ENCODE peak calls at places on chromosome X, in five cellular contexts. One of them, this sample, is unnamed.

GRCh38 chrX:16587776-16588175 is 62.2 kb upstream of the S100G start:
- DNase-seq in AG09319: no peak
- DNase-seq in fibroblast of villous mesenchyme: no peak
- DNase-seq in NCI-H1105 treated with DMSO at 0.1 percent for 48 hours: no peak
- DNase-seq in NCI-H2029 treated with DMSO at 0.1 percent for 48 hours: no peak
- DNase-seq in this sample: no peak

GRCh38 chrX:129540068-129540653 is at the start of gene OCRL:
- DNase-seq in NCI-H2029 treated with DMSO at 0.1 percent for 48 hours: no peak
- DNase-seq in AG09319: no peak
- DNase-seq in NCI-H1105 treated with DMSO at 0.1 percent for 48 hours: peak; percentile 58
- DNase-seq in fibroblast of villous mesenchyme: peak; percentile 63
- DNase-seq in this sample: peak; percentile 62

GRCh38 chrX:133437356-133437755 is 22.1 kb upstream of the GPC4 start:
- DNase-seq in AG09319: no peak
- DNase-seq in fibroblast of villous mesenchyme: no peak
- DNase-seq in NCI-H1105 treated with DMSO at 0.1 percent for 48 hours: no peak
- DNase-seq in NCI-H2029 treated with DMSO at 0.1 percent for 48 hours: no peak
- DNase-seq in this sample: no peak

GRCh38 chrX:120790118-120790517 is 85.5 kb downstream of the CT47B1 start:
- DNase-seq in fibroblast of villous mesenchyme: peak; percentile 75
- DNase-seq in NCI-H2029 treated with DMSO at 0.1 percent for 48 hours: peak; percentile 15
- DNase-seq in AG09319: peak; percentile 60
- DNase-seq in NCI-H1105 treated with DMSO at 0.1 percent for 48 hours: peak; percentile 57
- DNase-seq in this sample: peak; percentile 30

GRCh38 chrX:65706041-65706828 is 38.8 kb downstream of the MSN start:
- DNase-seq in fibroblast of villous mesenchyme: peak; percentile 62
- DNase-seq in NCI-H1105 treated with DMSO at 0.1 percent for 48 hours: no peak
- DNase-seq in NCI-H2029 treated with DMSO at 0.1 percent for 48 hours: peak; percentile 50
- DNase-seq in AG09319: no peak
- DNase-seq in this sample: peak; percentile 72

GRCh38 chrX:154465601-154466000 is 7.5 kb downstream of the PLXNA3 start:
- DNase-seq in NCI-H1105 treated with DMSO at 0.1 percent for 48 hours: no peak
- DNase-seq in NCI-H2029 treated with DMSO at 0.1 percent for 48 hours: no peak
- DNase-seq in AG09319: no peak
- DNase-seq in fibroblast of villous mesenchyme: no peak
- DNase-seq in this sample: no peak

GRCh38 chrX:77014655-77015377 is 432.4 kb upstream of the FGF16 start:
- DNase-seq in AG09319: no peak
- DNase-seq in NCI-H2029 treated with DMSO at 0.1 percent for 48 hours: no peak
- DNase-seq in fibroblast of villous mesenchyme: no peak
- DNase-seq in NCI-H1105 treated with DMSO at 0.1 percent for 48 hours: peak; percentile 79
- DNase-seq in this sample: peak; percentile 73

GRCh38 chrX:69015564-69016218 is 149.6 kb downstream of the PJA1 start:
- DNase-seq in AG09319: no peak
- DNase-seq in NCI-H2029 treated with DMSO at 0.1 percent for 48 hours: no peak
- DNase-seq in NCI-H1105 treated with DMSO at 0.1 percent for 48 hours: no peak
- DNase-seq in fibroblast of villous mesenchyme: no peak
- DNase-seq in this sample: no peak

GRCh38 chrX:25873196-25873595 is 264.9 kb upstream of the MAGEB18 start:
- DNase-seq in AG09319: no peak
- DNase-seq in fibroblast of villous mesenchyme: no peak
- DNase-seq in NCI-H2029 treated with DMSO at 0.1 percent for 48 hours: no peak
- DNase-seq in NCI-H1105 treated with DMSO at 0.1 percent for 48 hours: no peak
- DNase-seq in this sample: peak; percentile 9

GRCh38 chrX:10507876-10508275 is 112.5 kb downstream of the MID1 start:
- DNase-seq in fibroblast of villous mesenchyme: no peak
- DNase-seq in AG09319: no peak
- DNase-seq in NCI-H2029 treated with DMSO at 0.1 percent for 48 hours: no peak
- DNase-seq in NCI-H1105 treated with DMSO at 0.1 percent for 48 hours: no peak
- DNase-seq in this sample: peak; percentile 52

GRCh38 chrX:101395789-101396188 is 5.0 kb downstream of the RPL36A start:
- DNase-seq in fibroblast of villous mesenchyme: peak; percentile 46
- DNase-seq in NCI-H2029 treated with DMSO at 0.1 percent for 48 hours: no peak
- DNase-seq in AG09319: no peak
- DNase-seq in NCI-H1105 treated with DMSO at 0.1 percent for 48 hours: no peak
- DNase-seq in this sample: no peak

GRCh38 chrX:10900585-10901289 is 210.4 kb upstream of the HCCS start:
- DNase-seq in AG09319: no peak
- DNase-seq in NCI-H2029 treated with DMSO at 0.1 percent for 48 hours: no peak
- DNase-seq in NCI-H1105 treated with DMSO at 0.1 percent for 48 hours: no peak
- DNase-seq in fibroblast of villous mesenchyme: no peak
- DNase-seq in this sample: no peak

GRCh38 chrX:40471965-40472648 is 108.7 kb upstream of the ATP6AP2 start:
- DNase-seq in NCI-H2029 treated with DMSO at 0.1 percent for 48 hours: no peak
- DNase-seq in fibroblast of villous mesenchyme: peak; percentile 85
- DNase-seq in NCI-H1105 treated with DMSO at 0.1 percent for 48 hours: peak; percentile 89
- DNase-seq in AG09319: peak; percentile 25
- DNase-seq in this sample: peak; percentile 86

GRCh38 chrX:97882306-97882705 is 998.6 kb downstream of the RPA4 start:
- DNase-seq in NCI-H2029 treated with DMSO at 0.1 percent for 48 hours: no peak
- DNase-seq in NCI-H1105 treated with DMSO at 0.1 percent for 48 hours: no peak
- DNase-seq in fibroblast of villous mesenchyme: no peak
- DNase-seq in AG09319: no peak
- DNase-seq in this sample: no peak

GRCh38 chrX:68504237-68504636 is 5.4 kb downstream of the YIPF6 start:
- DNase-seq in NCI-H2029 treated with DMSO at 0.1 percent for 48 hours: no peak
- DNase-seq in AG09319: no peak
- DNase-seq in fibroblast of villous mesenchyme: peak; percentile 73
- DNase-seq in NCI-H1105 treated with DMSO at 0.1 percent for 48 hours: no peak
- DNase-seq in this sample: no peak

GRCh38 chrX:70026112-70026850 is 23.5 kb downstream of the AWAT2 start:
- DNase-seq in fibroblast of villous mesenchyme: peak; percentile 42
- DNase-seq in NCI-H1105 treated with DMSO at 0.1 percent for 48 hours: no peak
- DNase-seq in AG09319: no peak
- DNase-seq in NCI-H2029 treated with DMSO at 0.1 percent for 48 hours: no peak
- DNase-seq in this sample: no peak

This sample was measured in SJCRH30.